ENCODE peak calls at places on chromosomes 11 and 22, in nine cellular contexts. One of them, this sample, is unnamed.

GRCh38 chr11:6431861-6432260 is 8.9 kb downstream of the HPX start:
- DNase-seq in CD14-positive monocyte: no peak
- DNase-seq in astrocyte of the spinal cord: peak
- DNase-seq in amygdala: no peak
- DNase-seq in NB4: no peak
- DNase-seq in H9: no peak
- DNase-seq in RCC 7860: peak
- DNase-seq in stimulated activated CD8-positive, alpha-beta memory T cell treated with anti-CD3 and anti-CD28 coated beads, Interleukin-4, amount 100 ng/mL, for 24 hours: no peak
- DNase-seq in HuH-7: no peak
- DNase-seq in this sample: no peak

GRCh38 chr11:36399236-36399635 is 103.1 kb downstream of the PRR5L start:
- DNase-seq in CD14-positive monocyte: no peak
- DNase-seq in astrocyte of the spinal cord: no peak
- DNase-seq in amygdala: no peak
- DNase-seq in NB4: no peak
- DNase-seq in H9: no peak
- DNase-seq in RCC 7860: no peak
- DNase-seq in stimulated activated CD8-positive, alpha-beta memory T cell treated with anti-CD3 and anti-CD28 coated beads, Interleukin-4, amount 100 ng/mL, for 24 hours: no peak
- DNase-seq in HuH-7: no peak
- DNase-seq in this sample: no peak

GRCh38 chr22:24566899-24567511 is 11.2 kb downstream of the SNRPD3 start:
- DNase-seq in CD14-positive monocyte: no peak
- DNase-seq in astrocyte of the spinal cord: no peak
- DNase-seq in amygdala: no peak
- DNase-seq in NB4: no peak
- DNase-seq in H9: no peak
- DNase-seq in RCC 7860: no peak
- DNase-seq in stimulated activated CD8-positive, alpha-beta memory T cell treated with anti-CD3 and anti-CD28 coated beads, Interleukin-4, amount 100 ng/mL, for 24 hours: no peak
- DNase-seq in HuH-7: no peak
- DNase-seq in this sample: no peak

GRCh38 chr11:11427185-11427944 is 74.3 kb upstream of the CSNK2A3 start:
- DNase-seq in CD14-positive monocyte: no peak
- DNase-seq in astrocyte of the spinal cord: no peak
- DNase-seq in amygdala: no peak
- DNase-seq in NB4: no peak
- DNase-seq in H9: no peak
- DNase-seq in RCC 7860: no peak
- DNase-seq in stimulated activated CD8-positive, alpha-beta memory T cell treated with anti-CD3 and anti-CD28 coated beads, Interleukin-4, amount 100 ng/mL, for 24 hours: no peak
- DNase-seq in HuH-7: no peak
- DNase-seq in this sample: no peak

GRCh38 chr11:122895591-122895990 is 13.0 kb downstream of the JHY start:
- DNase-seq in CD14-positive monocyte: no peak
- DNase-seq in astrocyte of the spinal cord: no peak
- DNase-seq in amygdala: no peak
- DNase-seq in NB4: no peak
- DNase-seq in H9: no peak
- DNase-seq in RCC 7860: no peak
- DNase-seq in stimulated activated CD8-positive, alpha-beta memory T cell treated with anti-CD3 and anti-CD28 coated beads, Interleukin-4, amount 100 ng/mL, for 24 hours: no peak
- DNase-seq in HuH-7: no peak
- DNase-seq in this sample: no peak

GRCh38 chr22:30182365-30182764 is 64.2 kb downstream of the LIF start:
- DNase-seq in CD14-positive monocyte: no peak
- DNase-seq in astrocyte of the spinal cord: no peak
- DNase-seq in amygdala: no peak
- DNase-seq in NB4: no peak
- DNase-seq in H9: no peak
- DNase-seq in RCC 7860: peak
- DNase-seq in stimulated activated CD8-positive, alpha-beta memory T cell treated with anti-CD3 and anti-CD28 coated beads, Interleukin-4, amount 100 ng/mL, for 24 hours: no peak
- DNase-seq in HuH-7: no peak
- DNase-seq in this sample: no peak

GRCh38 chr11:94106699-94107098 is 21.9 kb upstream of the PANX1 start:
- DNase-seq in CD14-positive monocyte: no peak
- DNase-seq in astrocyte of the spinal cord: no peak
- DNase-seq in amygdala: no peak
- DNase-seq in NB4: no peak
- DNase-seq in H9: no peak
- DNase-seq in RCC 7860: no peak
- DNase-seq in stimulated activated CD8-positive, alpha-beta memory T cell treated with anti-CD3 and anti-CD28 coated beads, Interleukin-4, amount 100 ng/mL, for 24 hours: no peak
- DNase-seq in HuH-7: no peak
- DNase-seq in this sample: no peak

GRCh38 chr11:2955896-2956476 is 26.8 kb upstream of the PHLDA2 start:
- DNase-seq in CD14-positive monocyte: no peak
- DNase-seq in astrocyte of the spinal cord: peak
- DNase-seq in amygdala: no peak
- DNase-seq in NB4: no peak
- DNase-seq in H9: no peak
- DNase-seq in RCC 7860: no peak
- DNase-seq in stimulated activated CD8-positive, alpha-beta memory T cell treated with anti-CD3 and anti-CD28 coated beads, Interleukin-4, amount 100 ng/mL, for 24 hours: no peak
- DNase-seq in HuH-7: no peak
- DNase-seq in this sample: no peak

GRCh38 chr11:47259178-47259977 is 1.6 kb downstream of the NR1H3 start:
- DNase-seq in CD14-positive monocyte: no peak
- DNase-seq in astrocyte of the spinal cord: peak
- DNase-seq in amygdala: no peak
- DNase-seq in NB4: peak
- DNase-seq in H9: peak
- DNase-seq in RCC 7860: no peak
- DNase-seq in stimulated activated CD8-positive, alpha-beta memory T cell treated with anti-CD3 and anti-CD28 coated beads, Interleukin-4, amount 100 ng/mL, for 24 hours: peak
- DNase-seq in HuH-7: peak
- DNase-seq in this sample: no peak

GRCh38 chr11:130431337-130431773 is 2.9 kb upstream of the ADAMTS8 start:
- DNase-seq in CD14-positive monocyte: peak
- DNase-seq in astrocyte of the spinal cord: peak
- DNase-seq in amygdala: peak
- DNase-seq in NB4: peak
- DNase-seq in H9: peak
- DNase-seq in RCC 7860: peak
- DNase-seq in stimulated activated CD8-positive, alpha-beta memory T cell treated with anti-CD3 and anti-CD28 coated beads, Interleukin-4, amount 100 ng/mL, for 24 hours: peak
- DNase-seq in HuH-7: peak
- DNase-seq in this sample: no peak

GRCh38 chr22:31241936-31242335 is 29.8 kb downstream of the LIMK2 start:
- DNase-seq in CD14-positive monocyte: no peak
- DNase-seq in astrocyte of the spinal cord: peak
- DNase-seq in amygdala: no peak
- DNase-seq in NB4: no peak
- DNase-seq in H9: no peak
- DNase-seq in RCC 7860: peak
- DNase-seq in stimulated activated CD8-positive, alpha-beta memory T cell treated with anti-CD3 and anti-CD28 coated beads, Interleukin-4, amount 100 ng/mL, for 24 hours: no peak
- DNase-seq in HuH-7: no peak
- DNase-seq in this sample: no peak

GRCh38 chr11:62707277-62707771 is at the start of the genes BSCL2 and GNG3:
- DNase-seq in CD14-positive monocyte: no peak
- DNase-seq in astrocyte of the spinal cord: no peak
- DNase-seq in amygdala: peak
- DNase-seq in NB4: peak
- DNase-seq in H9: peak
- DNase-seq in RCC 7860: no peak
- DNase-seq in stimulated activated CD8-positive, alpha-beta memory T cell treated with anti-CD3 and anti-CD28 coated beads, Interleukin-4, amount 100 ng/mL, for 24 hours: no peak
- DNase-seq in HuH-7: no peak
- DNase-seq in this sample: no peak

GRCh38 chr11:1844221-1845094 is 5.7 kb downstream of the TNNI2 start:
- DNase-seq in CD14-positive monocyte: peak
- DNase-seq in astrocyte of the spinal cord: peak
- DNase-seq in amygdala: no peak
- DNase-seq in NB4: peak
- DNase-seq in H9: no peak
- DNase-seq in RCC 7860: no peak
- DNase-seq in stimulated activated CD8-positive, alpha-beta memory T cell treated with anti-CD3 and anti-CD28 coated beads, Interleukin-4, amount 100 ng/mL, for 24 hours: no peak
- DNase-seq in HuH-7: no peak
- DNase-seq in this sample: peak

GRCh38 chr11:15969701-15970329 is 386.5 kb downstream of the SOX6 start:
- DNase-seq in CD14-positive monocyte: no peak
- DNase-seq in astrocyte of the spinal cord: peak
- DNase-seq in amygdala: no peak
- DNase-seq in NB4: no peak
- DNase-seq in H9: no peak
- DNase-seq in RCC 7860: no peak
- DNase-seq in stimulated activated CD8-positive, alpha-beta memory T cell treated with anti-CD3 and anti-CD28 coated beads, Interleukin-4, amount 100 ng/mL, for 24 hours: no peak
- DNase-seq in HuH-7: no peak
- DNase-seq in this sample: no peak

GRCh38 chr11:28346209-28346608 is 238.0 kb downstream of the METTL15 start:
- DNase-seq in CD14-positive monocyte: no peak
- DNase-seq in astrocyte of the spinal cord: no peak
- DNase-seq in amygdala: no peak
- DNase-seq in NB4: peak
- DNase-seq in H9: no peak
- DNase-seq in RCC 7860: no peak
- DNase-seq in stimulated activated CD8-positive, alpha-beta memory T cell treated with anti-CD3 and anti-CD28 coated beads, Interleukin-4, amount 100 ng/mL, for 24 hours: no peak
- DNase-seq in HuH-7: no peak
- DNase-seq in this sample: no peak

GRCh38 chr22:24134090-24134846 is 47.0 kb upstream of the SUSD2 start:
- DNase-seq in CD14-positive monocyte: peak
- DNase-seq in astrocyte of the spinal cord: peak
- DNase-seq in amygdala: peak
- DNase-seq in NB4: peak
- DNase-seq in H9: no peak
- DNase-seq in RCC 7860: no peak
- DNase-seq in stimulated activated CD8-positive, alpha-beta memory T cell treated with anti-CD3 and anti-CD28 coated beads, Interleukin-4, amount 100 ng/mL, for 24 hours: peak
- DNase-seq in HuH-7: no peak
- DNase-seq in this sample: no peak

GRCh38 chr22:17580461-17581031 is 17.2 kb downstream of the SLC25A18 start:
- DNase-seq in CD14-positive monocyte: no peak
- DNase-seq in astrocyte of the spinal cord: no peak
- DNase-seq in amygdala: no peak
- DNase-seq in NB4: no peak
- DNase-seq in H9: peak
- DNase-seq in RCC 7860: no peak
- DNase-seq in stimulated activated CD8-positive, alpha-beta memory T cell treated with anti-CD3 and anti-CD28 coated beads, Interleukin-4, amount 100 ng/mL, for 24 hours: no peak
- DNase-seq in HuH-7: no peak
- DNase-seq in this sample: peak

GRCh38 chr22:46545041-46545796 is 7.8 kb upstream of the CELSR1 start:
- DNase-seq in CD14-positive monocyte: no peak
- DNase-seq in astrocyte of the spinal cord: no peak
- DNase-seq in amygdala: no peak
- DNase-seq in NB4: peak
- DNase-seq in H9: no peak
- DNase-seq in RCC 7860: peak
- DNase-seq in stimulated activated CD8-positive, alpha-beta memory T cell treated with anti-CD3 and anti-CD28 coated beads, Interleukin-4, amount 100 ng/mL, for 24 hours: no peak
- DNase-seq in HuH-7: no peak
- DNase-seq in this sample: peak

GRCh38 chr11:117720061-117720511 is 76.9 kb downstream of the DSCAML1 start:
- DNase-seq in CD14-positive monocyte: no peak
- DNase-seq in astrocyte of the spinal cord: no peak
- DNase-seq in amygdala: no peak
- DNase-seq in NB4: no peak
- DNase-seq in H9: peak
- DNase-seq in RCC 7860: no peak
- DNase-seq in stimulated activated CD8-positive, alpha-beta memory T cell treated with anti-CD3 and anti-CD28 coated beads, Interleukin-4, amount 100 ng/mL, for 24 hours: no peak
- DNase-seq in HuH-7: no peak
- DNase-seq in this sample: no peak

GRCh38 chr11:27720277-27720830 is 20.1 kb upstream of the BDNF start:
- DNase-seq in CD14-positive monocyte: no peak
- DNase-seq in astrocyte of the spinal cord: peak
- DNase-seq in amygdala: no peak
- DNase-seq in NB4: no peak
- DNase-seq in H9: peak
- DNase-seq in RCC 7860: no peak
- DNase-seq in stimulated activated CD8-positive, alpha-beta memory T cell treated with anti-CD3 and anti-CD28 coated beads, Interleukin-4, amount 100 ng/mL, for 24 hours: no peak
- DNase-seq in HuH-7: peak
- DNase-seq in this sample: no peak

GRCh38 chr11:73189315-73189714 is 28.8 kb upstream of the P2RY2 start:
- DNase-seq in CD14-positive monocyte: peak
- DNase-seq in astrocyte of the spinal cord: no peak
- DNase-seq in amygdala: no peak
- DNase-seq in NB4: peak
- DNase-seq in H9: no peak
- DNase-seq in RCC 7860: no peak
- DNase-seq in stimulated activated CD8-positive, alpha-beta memory T cell treated with anti-CD3 and anti-CD28 coated beads, Interleukin-4, amount 100 ng/mL, for 24 hours: no peak
- DNase-seq in HuH-7: no peak
- DNase-seq in this sample: peak

This sample was measured in kidney.